ENCODE peak calls at places on chromosomes 3 and 15, in five cellular contexts. One of them, this sample, is unnamed.

GRCh38 chr3:127035672-127036071 is 52.8 kb downstream of the PLXNA1 start:
- DNase-seq in breast epithelium: no peak
- DNase-seq in ascending aorta: no peak
- DNase-seq in upper lobe of right lung: peak
- DNase-seq in psoas muscle: peak
- DNase-seq in this sample: no peak

GRCh38 chr3:178421069-178421468 is 115.2 kb upstream of the KCNMB2 start:
- DNase-seq in breast epithelium: no peak
- DNase-seq in ascending aorta: no peak
- DNase-seq in upper lobe of right lung: no peak
- DNase-seq in psoas muscle: no peak
- DNase-seq in this sample: no peak

GRCh38 chr3:58659051-58659675 is 7.4 kb downstream of the FAM3D start:
- DNase-seq in breast epithelium: peak
- DNase-seq in ascending aorta: no peak
- DNase-seq in upper lobe of right lung: no peak
- DNase-seq in psoas muscle: no peak
- DNase-seq in this sample: no peak

GRCh38 chr15:50166216-50166615 is 15.8 kb upstream of the SLC27A2 start:
- DNase-seq in breast epithelium: no peak
- DNase-seq in ascending aorta: no peak
- DNase-seq in upper lobe of right lung: no peak
- DNase-seq in psoas muscle: no peak
- DNase-seq in this sample: peak

GRCh38 chr3:69012836-69013255 is 638 bp downstream of the EOGT start:
- DNase-seq in breast epithelium: no peak
- DNase-seq in ascending aorta: peak
- DNase-seq in upper lobe of right lung: peak
- DNase-seq in psoas muscle: peak
- DNase-seq in this sample: no peak

GRCh38 chr3:179488213-179488612 is 36.9 kb upstream of the GNB4 start:
- DNase-seq in breast epithelium: no peak
- DNase-seq in ascending aorta: no peak
- DNase-seq in upper lobe of right lung: no peak
- DNase-seq in psoas muscle: no peak
- DNase-seq in this sample: no peak

GRCh38 chr3:62768896-62769295 is 106.3 kb downstream of the CADPS start:
- DNase-seq in breast epithelium: no peak
- DNase-seq in ascending aorta: no peak
- DNase-seq in upper lobe of right lung: no peak
- DNase-seq in psoas muscle: no peak
- DNase-seq in this sample: no peak

GRCh38 chr15:84600331-84600686 is 500 bp upstream of the ZSCAN2 start:
- DNase-seq in breast epithelium: peak
- DNase-seq in ascending aorta: peak
- DNase-seq in upper lobe of right lung: peak
- DNase-seq in psoas muscle: peak
- DNase-seq in this sample: peak

GRCh38 chr15:42035362-42035761 is 14.5 kb upstream of the PLA2G4E start:
- DNase-seq in breast epithelium: no peak
- DNase-seq in ascending aorta: no peak
- DNase-seq in upper lobe of right lung: no peak
- DNase-seq in psoas muscle: no peak
- DNase-seq in this sample: no peak

GRCh38 chr15:41429003-41429890 is 12.4 kb downstream of the RTF1 start:
- DNase-seq in breast epithelium: no peak
- DNase-seq in ascending aorta: no peak
- DNase-seq in upper lobe of right lung: no peak
- DNase-seq in psoas muscle: no peak
- DNase-seq in this sample: no peak

GRCh38 chr3:62392893-62393292 is 19.5 kb upstream of the FEZF2 start:
- DNase-seq in breast epithelium: no peak
- DNase-seq in ascending aorta: no peak
- DNase-seq in upper lobe of right lung: no peak
- DNase-seq in psoas muscle: no peak
- DNase-seq in this sample: no peak

GRCh38 chr3:138043266-138044029 is 33.5 kb downstream of the CLDN18 start:
- DNase-seq in breast epithelium: no peak
- DNase-seq in ascending aorta: no peak
- DNase-seq in upper lobe of right lung: no peak
- DNase-seq in psoas muscle: no peak
- DNase-seq in this sample: peak

DNA sequence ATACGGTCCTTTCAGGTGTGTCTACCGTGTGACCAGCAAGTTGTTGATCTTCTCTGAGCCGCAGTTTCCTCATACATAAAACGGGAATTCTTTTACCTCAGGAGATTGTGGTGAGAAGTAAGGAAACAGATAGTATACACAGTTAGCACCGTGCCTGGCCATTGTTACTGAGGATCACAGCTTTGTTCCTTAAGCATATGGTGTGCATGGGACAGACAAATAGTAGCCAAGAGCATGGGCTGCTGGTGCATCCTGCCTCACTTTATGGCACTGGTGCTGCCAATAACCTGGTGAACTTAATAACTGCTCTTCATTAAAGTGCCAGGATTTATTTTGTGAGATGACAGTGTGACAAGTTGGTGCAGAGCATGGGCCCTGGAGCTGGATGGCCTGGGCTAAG is 86.3 kb downstream of the PDCD6IP start:
- DNase-seq in breast epithelium: no peak
- DNase-seq in ascending aorta: no peak
- DNase-seq in upper lobe of right lung: no peak
- DNase-seq in psoas muscle: no peak
- DNase-seq in this sample: no peak
- H3K27ac ChIP-seq in breast epithelium: no peak
- H3K27ac ChIP-seq in ascending aorta: no peak
- H3K27ac ChIP-seq in upper lobe of right lung: no peak
- H3K27ac ChIP-seq in psoas muscle: no peak
- H3K27ac ChIP-seq in this sample: no peak

GRCh38 chr15:71141572-71141971 is 26.3 kb downstream of the THSD4 start:
- DNase-seq in breast epithelium: no peak
- DNase-seq in ascending aorta: no peak
- DNase-seq in upper lobe of right lung: no peak
- DNase-seq in psoas muscle: no peak
- DNase-seq in this sample: no peak
- H3K4me3 ChIP-seq in breast epithelium: no peak
- H3K4me3 ChIP-seq in ascending aorta: no peak
- H3K4me3 ChIP-seq in upper lobe of right lung: no peak
- H3K4me3 ChIP-seq in psoas muscle: no peak
- H3K4me3 ChIP-seq in this sample: no peak

DNA sequence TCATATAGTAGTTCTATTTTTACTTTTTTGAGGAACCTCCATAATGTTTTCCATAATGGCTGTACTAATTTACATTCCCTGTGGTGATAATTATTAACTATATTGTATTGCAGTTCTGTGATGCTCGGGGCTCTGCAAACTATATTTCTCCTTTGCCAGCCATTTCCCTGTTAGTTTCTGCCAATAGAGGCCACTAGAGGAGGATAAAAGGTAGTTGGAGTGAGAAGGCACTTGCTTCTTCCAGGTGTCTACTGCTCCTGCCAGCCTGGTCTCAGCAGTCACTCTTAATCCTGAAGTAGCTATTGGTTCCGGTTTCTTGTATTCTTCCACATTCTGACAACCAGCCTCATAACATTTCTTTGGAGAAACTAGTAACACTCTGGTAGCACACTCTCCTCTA is 233.9 kb upstream of the GBE1 start:
- DNase-seq in breast epithelium: no peak
- DNase-seq in ascending aorta: no peak
- DNase-seq in upper lobe of right lung: no peak
- DNase-seq in psoas muscle: no peak
- DNase-seq in this sample: no peak
- TF ChIP-seq CTCF in breast epithelium: no peak
- TF ChIP-seq CTCF in ascending aorta: no peak
- TF ChIP-seq CTCF in upper lobe of right lung: no peak
- TF ChIP-seq CTCF in psoas muscle: no peak
- TF ChIP-seq CTCF in this sample: no peak

GRCh38 chr3:172516318-172517214 is 6.7 kb downstream of the TNFSF10 start:
- DNase-seq in breast epithelium: peak
- DNase-seq in ascending aorta: no peak
- DNase-seq in upper lobe of right lung: no peak
- DNase-seq in psoas muscle: peak
- DNase-seq in this sample: peak
- H3K27ac ChIP-seq in breast epithelium: peak
- H3K27ac ChIP-seq in ascending aorta: peak
- H3K27ac ChIP-seq in upper lobe of right lung: peak
- H3K27ac ChIP-seq in psoas muscle: peak
- H3K27ac ChIP-seq in this sample: peak

DNA sequence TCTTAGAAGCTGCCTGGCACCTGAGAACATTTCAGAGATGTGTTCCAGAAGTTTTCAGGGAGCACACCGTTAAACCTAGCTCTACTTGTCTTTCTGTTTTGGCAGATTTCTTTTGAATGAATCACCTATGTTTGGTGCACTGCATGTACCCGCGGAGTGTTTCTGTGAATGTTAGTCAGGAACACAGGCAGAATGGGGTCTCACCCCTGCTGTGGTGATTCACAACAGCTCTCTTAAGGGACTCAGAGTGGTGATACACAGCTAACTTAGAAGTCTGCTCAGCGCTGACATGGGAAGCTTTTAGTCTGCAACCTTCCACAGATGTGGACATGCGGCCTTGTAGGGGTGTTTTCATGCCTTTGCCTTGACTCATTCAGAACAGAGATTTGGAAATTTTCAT is 24.0 kb downstream of the TSEN2 start:
- DNase-seq in breast epithelium: no peak
- DNase-seq in ascending aorta: peak
- DNase-seq in upper lobe of right lung: no peak
- DNase-seq in psoas muscle: peak
- DNase-seq in this sample: peak
- H3K4me3 ChIP-seq in breast epithelium: no peak
- H3K4me3 ChIP-seq in ascending aorta: no peak
- H3K4me3 ChIP-seq in upper lobe of right lung: no peak
- H3K4me3 ChIP-seq in psoas muscle: no peak
- H3K4me3 ChIP-seq in this sample: peak

DNA sequence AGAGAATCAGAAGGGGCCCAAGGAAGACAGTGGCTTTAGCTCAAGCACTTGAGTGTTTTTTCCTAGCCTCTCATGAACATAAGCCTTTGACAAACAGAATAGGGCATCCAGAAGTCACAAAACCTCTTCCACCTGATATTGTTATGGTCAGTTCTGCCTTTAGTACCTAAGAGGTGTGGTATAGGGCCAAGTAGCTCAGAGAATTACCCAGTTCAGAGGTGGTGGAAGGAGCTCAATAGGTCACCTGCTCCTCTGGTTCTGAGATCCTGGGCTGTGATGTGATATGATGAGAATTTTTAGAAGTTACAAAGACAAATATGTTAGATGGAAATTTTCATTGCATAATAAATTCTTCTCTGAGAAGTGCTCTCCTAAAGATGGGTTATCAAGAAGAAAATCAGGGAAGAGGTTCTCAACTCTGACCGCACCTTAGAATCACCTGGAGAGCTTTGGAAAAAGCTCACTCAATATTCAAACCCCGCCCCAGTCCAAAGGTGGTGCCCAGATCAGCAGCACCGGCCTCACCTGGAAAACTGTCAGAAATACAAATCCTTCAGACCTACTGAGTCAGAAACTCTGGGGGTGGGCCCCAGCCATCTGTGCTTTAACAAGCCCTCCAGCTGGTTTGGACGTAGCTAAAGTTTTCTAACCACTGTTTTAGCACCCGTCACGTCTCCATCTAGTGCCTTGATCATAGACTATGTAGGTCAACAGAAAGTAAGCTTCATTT is 101.3 kb downstream of the MYH15 start:
- DNase-seq in breast epithelium: no peak
- DNase-seq in ascending aorta: no peak
- DNase-seq in upper lobe of right lung: peak
- DNase-seq in psoas muscle: no peak
- DNase-seq in this sample: no peak
- TF ChIP-seq CTCF in breast epithelium: no peak
- TF ChIP-seq CTCF in ascending aorta: no peak
- TF ChIP-seq CTCF in upper lobe of right lung: no peak
- TF ChIP-seq CTCF in psoas muscle: no peak
- TF ChIP-seq CTCF in this sample: no peak

DNA sequence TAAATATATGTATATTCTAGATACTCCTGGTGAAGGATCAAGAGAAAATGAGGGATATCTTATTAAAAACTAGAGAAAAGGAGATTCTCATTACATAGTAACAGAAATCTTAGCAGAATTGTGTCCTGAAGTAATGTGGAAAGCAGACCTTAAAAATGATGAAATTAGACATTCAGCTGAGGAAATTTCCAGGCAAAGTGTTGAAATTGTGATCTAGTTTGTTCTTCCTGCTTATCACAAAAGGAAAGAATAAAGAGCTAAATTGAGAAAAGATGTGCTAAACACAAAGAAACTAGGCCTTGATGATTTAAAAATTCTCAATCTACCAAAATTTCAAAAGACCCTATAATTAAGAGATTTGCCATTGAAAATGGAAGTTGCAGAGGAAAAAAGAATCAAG is 362.6 kb upstream of the PLSCR5 start:
- DNase-seq in breast epithelium: no peak
- DNase-seq in ascending aorta: no peak
- DNase-seq in upper lobe of right lung: no peak
- DNase-seq in psoas muscle: no peak
- DNase-seq in this sample: no peak
- H3K27ac ChIP-seq in breast epithelium: no peak
- H3K27ac ChIP-seq in ascending aorta: no peak
- H3K27ac ChIP-seq in upper lobe of right lung: no peak
- H3K27ac ChIP-seq in psoas muscle: no peak
- H3K27ac ChIP-seq in this sample: no peak

GRCh38 chr3:185561374-185561943 is 9.1 kb upstream of the LIPH start:
- DNase-seq in breast epithelium: peak
- DNase-seq in ascending aorta: no peak
- DNase-seq in upper lobe of right lung: peak
- DNase-seq in psoas muscle: peak
- DNase-seq in this sample: no peak
- H3K4me3 ChIP-seq in breast epithelium: no peak
- H3K4me3 ChIP-seq in ascending aorta: no peak
- H3K4me3 ChIP-seq in upper lobe of right lung: no peak
- H3K4me3 ChIP-seq in psoas muscle: no peak
- H3K4me3 ChIP-seq in this sample: no peak

GRCh38 chr3:23762214-23763039 is 43.3 kb upstream of the UBE2E1 start:
- DNase-seq in breast epithelium: no peak
- DNase-seq in ascending aorta: no peak
- DNase-seq in upper lobe of right lung: no peak
- DNase-seq in psoas muscle: no peak
- DNase-seq in this sample: no peak

GRCh38 chr3:23760871-23761373 is 44.8 kb upstream of the UBE2E1 start:
- DNase-seq in breast epithelium: no peak
- DNase-seq in ascending aorta: no peak
- DNase-seq in upper lobe of right lung: no peak
- DNase-seq in psoas muscle: no peak
- DNase-seq in this sample: no peak

GRCh38 chr3:23758253-23758838 is 47.4 kb upstream of the UBE2E1 start:
- DNase-seq in breast epithelium: no peak
- DNase-seq in ascending aorta: no peak
- DNase-seq in upper lobe of right lung: no peak
- DNase-seq in psoas muscle: no peak
- DNase-seq in this sample: no peak

GRCh38 chr3:23761440-23761896 is 44.3 kb upstream of the UBE2E1 start:
- DNase-seq in breast epithelium: no peak
- DNase-seq in ascending aorta: no peak
- DNase-seq in upper lobe of right lung: no peak
- DNase-seq in psoas muscle: no peak
- DNase-seq in this sample: no peak

DNA sequence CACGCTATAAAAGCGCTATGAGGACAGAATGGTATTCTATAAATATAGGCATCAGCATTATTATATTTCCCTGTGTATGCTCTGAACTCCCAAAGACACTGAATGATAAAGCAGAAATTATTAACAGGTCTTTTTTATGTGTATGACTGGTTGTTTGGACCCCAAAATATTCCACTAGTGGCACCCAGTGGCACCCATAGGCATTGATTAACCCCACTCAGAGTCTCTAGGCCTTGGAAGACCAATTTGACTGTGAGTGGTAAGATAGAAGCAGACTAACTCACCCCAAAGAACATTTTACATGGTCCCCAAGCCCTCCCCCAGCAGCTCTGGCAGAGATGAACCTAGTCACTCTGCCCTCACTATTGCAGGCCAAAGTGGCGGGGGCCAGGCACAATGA is 45.4 kb upstream of the UBE2E1 start:
- DNase-seq in breast epithelium: no peak
- DNase-seq in ascending aorta: no peak
- DNase-seq in upper lobe of right lung: no peak
- DNase-seq in psoas muscle: no peak
- DNase-seq in this sample: no peak
- TF ChIP-seq CTCF in breast epithelium: no peak
- TF ChIP-seq CTCF in ascending aorta: no peak
- TF ChIP-seq CTCF in upper lobe of right lung: no peak
- TF ChIP-seq CTCF in psoas muscle: no peak
- TF ChIP-seq CTCF in this sample: no peak